ENCODE peak calls at places on chromosomes 3 and 15, in five cellular contexts. Y is NCI-H1105, N is GM04504, A is A172, U is H7. S is an unnamed sample.
A peak's percentile ranks its signal among the peaks of the same experiment; 100 is the strongest.

GRCh38 chr15:57591822-57592367 is at the start of gene MYZAP:
- DNase-seq in Y (peak; percentile 25), N (no peak), U (peak; percentile 95), A (no peak), S (peak; percentile 22)

GRCh38 chr15:91224750-91225380 is 124.8 kb downstream of the SV2B start:
- DNase-seq in N (peak; percentile 8), Y (peak; percentile 19), A (peak; percentile 28), U (peak; percentile 65), S (peak; percentile 13)

GRCh38 chr3:129888739-129889138 is 4.8 kb downstream of the TMCC1 start:
- DNase-seq in N (peak; percentile 87), A (peak; percentile 97), Y (no peak), U (no peak), S (peak; percentile 99)

GRCh38 chr15:56608140-56608778 is 125.0 kb downstream of the ZNF280D start:
- DNase-seq in U (no peak), Y (no peak), N (no peak), A (no peak), S (peak; percentile 59)

GRCh38 chr3:136334209-136334608 is 84.1 kb downstream of the PCCB start:
- DNase-seq in Y (no peak), U (no peak), A (no peak), N (no peak), S (no peak)

GRCh38 chr3:172673210-172673679 is 37.6 kb downstream of the NCEH1 start:
- DNase-seq in U (peak; percentile 46), Y (peak; percentile 54), N (peak; percentile 42), A (peak; percentile 75), S (peak; percentile 81)

GRCh38 chr3:195119461-195120198 is 151.3 kb downstream of the XXYLT1 start:
- DNase-seq in U (peak; percentile 87), A (peak; percentile 87), N (peak; percentile 68), Y (no peak), S (peak; percentile 94)

GRCh38 chr3:171565671-171566070 is 105.5 kb upstream of the TNIK start:
- DNase-seq in Y (no peak), N (peak; percentile 11), U (no peak), A (no peak), S (no peak)

GRCh38 chr15:59524331-59524731 is 86.3 kb downstream of the FAM81A start:
- DNase-seq in N (no peak), A (no peak), U (no peak), Y (no peak), S (no peak)

GRCh38 chr15:49313650-49314049 is 109.4 kb upstream of the FGF7 start:
- DNase-seq in N (peak; percentile 61), U (no peak), A (peak; percentile 28), Y (no peak), S (peak; percentile 61)

GRCh38 chr15:45645026-45645980 is 10.5 kb downstream of the SQOR start:
- DNase-seq in U (no peak), N (peak; percentile 40), A (no peak), Y (no peak), S (peak; percentile 36)

GRCh38 chr3:34108976-34109375 is 310.5 kb downstream of the PDCD6IP start:
- DNase-seq in A (no peak), Y (no peak), U (no peak), N (no peak), S (no peak)

GRCh38 chr3:194537732-194538247 is 51.0 kb upstream of the ATP13A3 start:
- DNase-seq in U (no peak), Y (peak; percentile 14), A (peak; percentile 97), N (peak; percentile 47), S (peak; percentile 98)

GRCh38 chr15:32994810-32995424 is 199.6 kb downstream of the FMN1 start:
- DNase-seq in N (no peak), U (no peak), A (peak; percentile 26), Y (no peak), S (peak; percentile 51)

GRCh38 chr3:77605865-77606264 is 566.0 kb downstream of the ROBO2 start:
- DNase-seq in Y (no peak), A (no peak), N (no peak), U (no peak), S (no peak)

GRCh38 chr3:146350852-146351251 is 99.9 kb upstream of the PLSCR4 start:
- DNase-seq in A (no peak), U (no peak), Y (peak; percentile 61), N (no peak), S (no peak)

GRCh38 chr15:71551566-71551965 is 258.8 kb upstream of the NR2E3 start:
- DNase-seq in A (peak; percentile 21), N (no peak), Y (no peak), U (no peak), S (no peak)